ENCODE peak calls at places on chromosomes 7 and 10, in five cellular contexts. D is Peyer's patch, Q is K562, K is suprapubic skin, L is stomach. Z is an unnamed sample.

GRCh38 chr7:94190599-94191061 is 186.5 kb upstream of the BET1 start:
- DNase-seq in D (no peak), Q (no peak), K (no peak), L (no peak), Z (no peak)

GRCh38 chr10:126849646-126850045 is 55.6 kb upstream of the DOCK1 start:
- DNase-seq in D (no peak), Q (no peak), K (no peak), L (no peak), Z (no peak)

GRCh38 chr7:111752022-111752582 is 189.8 kb upstream of the IMMP2L start:
- DNase-seq in D (no peak), Q (peak), K (no peak), L (peak), Z (peak)

GRCh38 chr10:120465138-120465537 is 8.1 kb downstream of the PLPP4 start:
- DNase-seq in D (no peak), Q (no peak), K (no peak), L (no peak), Z (no peak)

GRCh38 chr10:29797616-29798015 is 162.8 kb upstream of the SVIL start:
- DNase-seq in D (no peak), Q (no peak), K (no peak), L (no peak), Z (no peak)

GRCh38 chr10:18060217-18060616 is 80.0 kb upstream of the CACNB2 start:
- DNase-seq in D (no peak), Q (no peak), K (no peak), L (no peak), Z (no peak)

GRCh38 chr7:45192546-45193177 is 35.1 kb downstream of the RAMP3 start:
- DNase-seq in D (no peak), Q (no peak), K (peak), L (no peak), Z (no peak)

GRCh38 chr10:110870823-110871235 is 899 bp upstream of the PDCD4 start:
- DNase-seq in D (no peak), Q (peak), K (no peak), L (no peak), Z (peak)

GRCh38 chr10:1241973-1242935 is 186.1 kb downstream of the WDR37 start:
- DNase-seq in D (no peak), Q (no peak), K (no peak), L (no peak), Z (no peak)

GRCh38 chr7:70717553-70718248 is 414.2 kb upstream of the GALNT17 start:
- DNase-seq in D (no peak), Q (no peak), K (no peak), L (no peak), Z (no peak)
- TF ChIP-seq POLR2A in D (no peak), Q (no peak), K (no peak), L (no peak), Z (no peak)

GRCh38 chr10:5092375-5092774 is 1.8 kb upstream of the AKR1C3 start:
- DNase-seq in D (no peak), Q (no peak), K (no peak), L (no peak), Z (no peak)

GRCh38 chr10:5092848-5093790 is 1.1 kb upstream of the AKR1C3 start:
- DNase-seq in D (no peak), Q (no peak), K (no peak), L (no peak), Z (no peak)

GRCh38 chr10:5096108-5096507 is 1.9 kb downstream of the AKR1C3 start:
- DNase-seq in D (no peak), Q (no peak), K (no peak), L (no peak), Z (no peak)

GRCh38 chr10:5095687-5096086 is 1.5 kb downstream of the AKR1C3 start:
- DNase-seq in D (no peak), Q (no peak), K (no peak), L (no peak), Z (no peak)

GRCh38 chr10:5094265-5095205 is at the start of gene AKR1C3:
- DNase-seq in D (no peak), Q (peak), K (no peak), L (no peak), Z (peak)
- TF ChIP-seq POLR2A in D (peak), Q (peak), K (no peak), L (no peak), Z (peak)

GRCh38 chr7:130668258-130669050 is at the start of gene COPG2:
- DNase-seq in D (peak), Q (peak), K (peak), L (peak), Z (peak)
- TF ChIP-seq POLR2A in D (peak), Q (peak), K (no peak), L (no peak), Z (peak)

GRCh38 chr7:47474937-47475879 is 106.7 kb downstream of the TNS3 start:
- DNase-seq in D (peak), Q (peak), K (peak), L (peak), Z (peak)
- TF ChIP-seq POLR2A in D (peak), Q (no peak), K (no peak), L (no peak), Z (no peak)

DNA sequence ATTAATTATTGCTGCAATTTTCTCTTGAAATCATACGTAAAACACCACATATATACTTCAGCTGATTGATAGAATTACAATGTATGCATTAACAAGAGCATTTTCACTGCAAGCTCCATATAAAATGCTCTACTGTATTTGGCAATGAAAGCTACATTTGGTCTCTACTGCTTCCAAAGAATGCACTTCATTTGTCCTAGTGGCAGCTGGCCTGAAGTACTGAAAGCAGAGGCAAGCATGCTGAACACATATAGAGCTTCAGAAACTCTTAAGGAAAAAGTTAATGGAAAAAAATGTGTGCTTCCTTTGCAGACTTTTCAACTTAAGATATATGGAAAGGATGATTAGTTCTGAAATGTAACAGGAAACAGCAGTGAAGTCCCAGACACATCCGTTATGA is 537.1 kb upstream of the POM121L12 start:
- DNase-seq in D (no peak), Q (no peak), K (no peak), L (no peak), Z (no peak)
- TF ChIP-seq POLR2A in D (no peak), Q (no peak), K (no peak), L (no peak), Z (no peak)

DNA sequence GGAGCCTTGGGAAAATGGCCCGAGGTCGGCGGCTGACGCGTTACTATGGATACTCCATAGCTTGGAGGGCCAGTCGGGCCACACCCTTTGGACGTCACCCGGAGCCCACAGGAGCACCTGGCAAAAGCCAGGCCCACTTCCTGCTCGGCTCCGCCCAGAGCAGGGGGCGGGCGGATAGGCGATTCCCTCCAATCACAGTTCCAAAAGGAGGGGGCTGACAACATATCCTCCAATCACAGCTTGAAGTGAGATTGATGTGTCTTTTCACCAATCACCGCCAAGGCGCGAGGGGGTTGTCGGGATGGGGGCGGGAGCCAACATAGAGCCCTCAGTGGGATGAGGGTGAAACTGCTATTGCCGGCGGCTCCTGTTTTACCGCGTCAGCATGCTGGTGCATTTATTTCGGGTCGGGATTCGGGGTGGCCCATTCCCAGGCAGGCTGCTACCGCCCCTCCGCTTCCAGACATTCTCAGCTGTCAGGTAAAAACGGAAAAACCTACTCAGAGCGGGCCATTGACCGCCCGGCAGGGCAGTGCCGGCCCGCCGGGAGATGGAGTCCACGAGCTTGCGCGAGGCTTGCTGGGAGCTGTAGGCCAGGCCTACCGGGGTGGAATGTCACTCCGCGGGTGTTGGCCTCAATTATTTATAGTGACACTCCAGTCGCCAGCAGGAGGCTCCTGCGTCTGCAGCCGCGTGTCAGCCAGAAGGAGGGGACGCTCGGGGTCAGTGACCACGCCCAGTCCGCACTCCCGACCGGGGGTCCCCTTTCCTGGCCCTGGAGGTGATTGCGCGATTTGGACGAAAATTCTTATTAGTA is at the start of gene ABCB8:
- DNase-seq in D (peak), Q (peak), K (peak), L (peak), Z (peak)
- TF ChIP-seq POLR2A in D (peak), Q (peak), K (no peak), L (no peak), Z (peak)

DNA sequence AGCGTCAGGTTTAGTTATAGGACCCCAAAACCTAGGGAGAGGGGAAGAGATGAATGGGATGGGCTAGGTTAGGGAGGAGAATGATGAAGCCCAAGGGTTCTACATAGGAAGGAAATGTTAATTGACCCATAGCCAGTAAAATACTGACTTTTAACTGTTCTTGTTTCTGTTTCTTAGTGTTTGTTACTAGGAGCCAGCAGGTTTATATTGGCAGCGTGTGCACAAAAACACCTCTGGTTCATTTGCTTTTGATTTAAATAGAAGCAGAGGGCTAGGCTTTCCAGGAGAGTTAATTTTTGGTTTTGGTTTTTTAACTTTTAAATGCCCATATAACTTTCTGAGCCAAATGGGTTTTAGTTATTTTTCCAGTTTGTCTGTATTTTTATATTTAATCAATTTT is 8.0 kb downstream of the TAX1BP1 start:
- DNase-seq in D (no peak), Q (no peak), K (no peak), L (no peak), Z (no peak)
- TF ChIP-seq POLR2A in D (no peak), Q (no peak), K (no peak), L (no peak), Z (no peak)

GRCh38 chr10:6579904-6580278 is at the start of gene PRKCQ:
- DNase-seq in D (no peak), Q (no peak), K (no peak), L (no peak), Z (no peak)

GRCh38 chr10:6581750-6582697 is 1.9 kb upstream of the PRKCQ start:
- DNase-seq in D (no peak), Q (peak), K (no peak), L (no peak), Z (peak)

GRCh38 chr10:6579193-6579903 is 728 bp downstream of the PRKCQ start:
- DNase-seq in D (no peak), Q (peak), K (no peak), L (no peak), Z (peak)

GRCh38 chr10:6578221-6579192 is 1.6 kb downstream of the PRKCQ start:
- DNase-seq in D (peak), Q (peak), K (no peak), L (no peak), Z (peak)

GRCh38 chr10:6580279-6581029 is 378 bp upstream of the PRKCQ start:
- DNase-seq in D (peak), Q (peak), K (no peak), L (peak), Z (peak)
- TF ChIP-seq POLR2A in D (no peak), Q (peak), K (no peak), L (no peak), Z (peak)

GRCh38 chr7:101235050-101235449 is 2.6 kb downstream of the CLDN15 start:
- DNase-seq in D (no peak), Q (peak), K (no peak), L (no peak), Z (peak)

GRCh38 chr7:101234636-101235035 is 3.0 kb downstream of the CLDN15 start:
- DNase-seq in D (no peak), Q (no peak), K (no peak), L (peak), Z (no peak)

GRCh38 chr7:101233907-101234547 is 3.6 kb downstream of the CLDN15 start:
- DNase-seq in D (no peak), Q (peak), K (no peak), L (peak), Z (no peak)

GRCh38 chr7:101231644-101232043 is 6.0 kb downstream of the CLDN15 start:
- DNase-seq in D (no peak), Q (no peak), K (no peak), L (peak), Z (no peak)

DNA sequence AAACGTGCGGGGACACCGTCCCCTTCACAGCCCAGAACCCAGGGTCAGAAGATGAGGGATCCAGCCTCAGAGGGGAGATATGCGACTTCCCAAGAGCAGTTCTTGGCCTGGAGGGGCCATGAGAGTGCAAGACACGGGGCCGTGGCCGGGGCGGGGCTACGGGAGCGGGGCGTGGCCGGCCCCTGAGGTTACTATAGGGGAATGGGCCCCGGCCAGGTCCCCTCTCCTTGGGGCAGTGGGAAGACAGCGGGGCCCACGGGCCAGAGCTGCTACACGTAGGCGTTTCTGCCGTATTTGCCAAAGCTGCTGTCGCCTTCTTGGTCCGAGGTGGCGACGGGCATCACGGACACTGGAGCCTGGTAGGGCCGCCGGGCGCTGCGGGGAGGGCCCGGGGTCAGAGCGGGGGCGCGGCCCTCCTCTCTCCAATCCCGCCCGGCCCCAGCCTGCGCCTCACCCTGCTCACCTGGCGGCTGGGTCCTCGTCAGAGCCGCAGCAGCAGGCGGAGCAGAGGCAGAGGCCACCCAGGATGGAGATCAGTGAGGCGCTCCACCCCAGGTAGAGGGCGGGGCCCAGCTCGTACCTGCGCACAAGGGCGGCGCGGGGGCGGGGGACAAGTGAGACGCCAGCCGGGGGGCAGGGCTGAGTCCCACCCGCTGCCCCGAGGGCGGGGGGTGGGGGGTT is 5.3 kb downstream of the CLDN15 start:
- DNase-seq in D (no peak), Q (peak), K (no peak), L (peak), Z (peak)
- TF ChIP-seq POLR2A in D (peak), Q (no peak), K (no peak), L (no peak), Z (no peak)

Z was measured in erythroblast.